ENCODE peak calls at places on chromosome 11, in nine cellular contexts. I is NCI-H1105; O is GM12892; S is hippocampal formation; H is C1 segment of cervical spinal cord; L is activated T-cell treated with anti-CD3 and anti-CD28 coated beads, Interleukin-2, amount 50 U/mL, for 4 hours; Q is anterior cingulate cortex; F is AG20443; Y is DND-41. A is an unnamed sample.

GRCh38 chr11:85118151-85118550 is 509.0 kb downstream of the DLG2 start:
- DNase-seq in S (no peak), H (no peak), Q (no peak), Y (no peak), F (no peak), O (no peak), L (no peak), I (no peak), A (no peak)

GRCh38 chr11:1165256-1166041 is 7.7 kb downstream of the MUC5AC start:
- DNase-seq in H (no peak), O (no peak), S (no peak), Y (no peak), I (no peak), L (no peak), Q (no peak), F (peak), A (peak)

GRCh38 chr11:16843307-16843706 is 104.9 kb downstream of the C11orf58 start:
- DNase-seq in Y (no peak), F (no peak), S (no peak), Q (no peak), L (no peak), I (peak), H (no peak), O (no peak), A (no peak)

GRCh38 chr11:2138436-2139117 is 612 bp downstream of the IGF2 start:
- DNase-seq in Y (no peak), F (no peak), I (peak), H (no peak), O (no peak), Q (no peak), S (no peak), L (no peak), A (no peak)

GRCh38 chr11:62923634-62924411 is 2.7 kb upstream of the CHRM1 start:
- DNase-seq in Q (peak), Y (no peak), S (no peak), L (no peak), H (no peak), F (peak), I (no peak), O (no peak), A (no peak)

GRCh38 chr11:64246874-64247728 is at the start of gene PPP1R14B:
- DNase-seq in H (peak), Y (peak), L (peak), Q (peak), O (peak), F (peak), S (peak), I (peak), A (peak)

GRCh38 chr11:79864882-79865281 is 424.1 kb upstream of the TENM4 start:
- DNase-seq in H (no peak), Y (no peak), F (no peak), L (no peak), I (no peak), Q (no peak), S (no peak), O (no peak), A (no peak)

GRCh38 chr11:67405196-67405567 is 1.3 kb downstream of the TBC1D10C start:
- DNase-seq in F (no peak), O (no peak), L (peak), H (no peak), Y (no peak), I (no peak), S (no peak), Q (no peak), A (no peak)

GRCh38 chr11:122226810-122227379 is 110.9 kb upstream of the BLID start:
- DNase-seq in F (peak), I (no peak), H (no peak), Q (no peak), L (no peak), Y (no peak), O (no peak), S (no peak), A (no peak)

GRCh38 chr11:11311169-11311568 is 41.9 kb downstream of the CSNK2A3 start:
- DNase-seq in S (no peak), L (no peak), Y (peak), F (no peak), H (no peak), I (no peak), Q (no peak), O (no peak), A (no peak)

GRCh38 chr11:17206448-17206847 is 1.3 kb downstream of the PIK3C2A start:
- DNase-seq in S (no peak), H (no peak), F (no peak), Q (no peak), O (no peak), Y (no peak), I (no peak), L (no peak), A (no peak)

GRCh38 chr11:26944866-26945664 is 48.8 kb upstream of the FIBIN start:
- DNase-seq in H (no peak), Q (no peak), S (no peak), F (no peak), L (no peak), I (no peak), Y (no peak), O (no peak), A (no peak)

GRCh38 chr11:73977856-73978519 is 4.7 kb downstream of the UCP2 start:
- DNase-seq in S (no peak), H (no peak), Y (no peak), L (no peak), I (no peak), O (no peak), Q (no peak), F (no peak), A (no peak)

GRCh38 chr11:1771700-1772099 is 8.0 kb upstream of the CTSD start:
- DNase-seq in Q (no peak), I (no peak), L (no peak), Y (no peak), O (no peak), S (no peak), H (no peak), F (no peak), A (no peak)

GRCh38 chr11:65431452-65432132 is 9.0 kb downstream of the NEAT1 start:
- DNase-seq in Y (no peak), O (no peak), I (no peak), F (no peak), Q (no peak), L (no peak), H (no peak), S (no peak), A (no peak)

GRCh38 chr11:119153049-119153818 is 4.4 kb downstream of the ABCG4 start:
- DNase-seq in F (no peak), H (no peak), Y (no peak), S (no peak), O (no peak), Q (no peak), I (no peak), L (no peak), A (no peak)

GRCh38 chr11:5618807-5619206 is 6.0 kb upstream of the TRIM34 start:
- DNase-seq in H (no peak), Y (no peak), L (no peak), S (no peak), Q (no peak), F (peak), O (no peak), I (no peak), A (no peak)

GRCh38 chr11:92130432-92130831 is 94.2 kb upstream of the FAT3 start:
- DNase-seq in H (no peak), I (no peak), S (no peak), Q (no peak), L (no peak), O (no peak), F (no peak), Y (no peak), A (no peak)

GRCh38 chr11:1639666-1640065 is 10.1 kb downstream of the KRTAP5-5 start:
- DNase-seq in Y (no peak), I (no peak), S (no peak), H (no peak), F (no peak), L (no peak), Q (no peak), O (no peak), A (no peak)

GRCh38 chr11:117528061-117528780 is 200.6 kb downstream of the CEP164 start:
- DNase-seq in Q (no peak), O (no peak), F (no peak), I (peak), Y (peak), H (no peak), S (no peak), L (no peak), A (no peak)

GRCh38 chr11:134328433-134328832 is 3.4 kb upstream of the GLB1L2 start:
- DNase-seq in S (no peak), Y (no peak), I (no peak), L (no peak), F (no peak), H (no peak), Q (no peak), O (no peak), A (no peak)

GRCh38 chr11:32068134-32068533 is 22.7 kb upstream of the RCN1 start:
- DNase-seq in F (no peak), Y (no peak), H (no peak), S (no peak), O (no peak), Q (no peak), I (no peak), L (no peak), A (no peak)

GRCh38 chr11:32333335-32333991 is 101.9 kb downstream of the WT1 start:
- DNase-seq in Q (no peak), L (peak), Y (no peak), S (peak), O (peak), F (peak), H (peak), I (no peak), A (peak)

GRCh38 chr11:124602193-124602592 is 9.0 kb upstream of the PANX3 start:
- DNase-seq in I (no peak), Y (no peak), Q (no peak), O (no peak), S (no peak), H (no peak), F (peak), L (no peak), A (no peak)

GRCh38 chr11:32420937-32421532 is 14.3 kb downstream of the WT1 start:
- DNase-seq in S (no peak), H (no peak), Y (peak), Q (no peak), L (no peak), F (no peak), I (no peak), O (no peak), A (no peak)

GRCh38 chr11:69704508-69705245 is 855 bp upstream of the FGF19 start:
- DNase-seq in S (no peak), Q (no peak), F (peak), O (no peak), L (no peak), I (peak), Y (no peak), H (no peak), A (no peak)

GRCh38 chr11:121426476-121427454 is 25.3 kb upstream of the SORL1 start:
- DNase-seq in O (no peak), Q (no peak), Y (no peak), H (peak), S (no peak), I (peak), F (peak), L (peak), A (peak)

GRCh38 chr11:35178862-35179261 is 39.9 kb downstream of the CD44 start:
- DNase-seq in L (peak), I (no peak), F (no peak), Q (no peak), S (no peak), O (no peak), Y (no peak), H (no peak), A (no peak)

GRCh38 chr11:86035164-86035563 is 33.7 kb downstream of the PICALM start:
- DNase-seq in Y (no peak), L (no peak), H (no peak), S (no peak), F (no peak), I (no peak), O (no peak), Q (no peak), A (no peak)

GRCh38 chr11:1640076-1640946 is 10.7 kb downstream of the KRTAP5-5 start:
- DNase-seq in Q (no peak), I (peak), Y (peak), O (peak), F (peak), S (no peak), H (no peak), L (no peak), A (no peak)

GRCh38 chr11:74735566-74735965 is 4.3 kb upstream of the CHRDL2 start:
- DNase-seq in S (no peak), H (no peak), I (no peak), O (no peak), F (no peak), L (no peak), Q (no peak), Y (no peak), A (no peak)

GRCh38 chr11:60763692-60764369 is 7.2 kb downstream of the MS4A15 start:
- DNase-seq in Q (no peak), F (no peak), L (no peak), S (no peak), Y (no peak), I (no peak), H (no peak), O (no peak), A (no peak)

GRCh38 chr11:12170984-12171383 is 60.6 kb downstream of the MICAL2 start:
- DNase-seq in Q (no peak), I (no peak), F (peak), L (no peak), O (no peak), S (no peak), Y (no peak), H (no peak), A (peak)

GRCh38 chr11:72832301-72833082 is 18.3 kb downstream of the ATG16L2 start:
- DNase-seq in L (no peak), O (no peak), Y (no peak), F (no peak), I (no peak), H (no peak), Q (no peak), S (no peak), A (no peak)